ENCODE peak calls at places on chromosomes 6 and 20, in four cellular contexts. G is PC-3, F is sigmoid colon, O is pancreas. L is an unnamed sample.
A peak's percentile ranks its signal among the peaks of the same experiment; 100 is the strongest.

GRCh38 chr6:51415501-51415900 is 596.8 kb downstream of the TFAP2B start:
- DNase-seq in G (no peak), F (no peak), O (no peak), L (no peak)

GRCh38 chr6:25755496-25755895 is 954 bp downstream of the SLC17A4 start:
- DNase-seq in G (no peak), F (no peak), O (no peak), L (no peak)

GRCh38 chr20:38113401-38114325 is 51.4 kb downstream of the TGM2 start:
- DNase-seq in G (peak; percentile 40), F (no peak), O (no peak), L (no peak)

GRCh38 chr20:19868383-19868782 is 110.3 kb downstream of the RIN2 start:
- DNase-seq in G (no peak), F (no peak), O (no peak), L (no peak)

GRCh38 chr6:133945158-133945557 is 7.9 kb upstream of the TBPL1 start:
- DNase-seq in G (peak; percentile 6), F (no peak), O (no peak), L (no peak)

GRCh38 chr6:72813807-72814596 is 192.1 kb downstream of the KCNQ5 start:
- DNase-seq in G (no peak), F (no peak), O (no peak), L (no peak)

GRCh38 chr20:37504404-37505096 is 16.5 kb upstream of the NNAT start:
- DNase-seq in G (peak; percentile 25), F (peak; percentile 56), O (no peak), L (no peak)

GRCh38 chr6:26033132-26033941 is 53.9 kb upstream of the HFE start:
- DNase-seq in G (peak; percentile 97), F (peak; percentile 84), O (peak; percentile 64), L (peak; percentile 88)

GRCh38 chr6:56727097-56727845 is 84.6 kb upstream of the DST start:
- DNase-seq in G (no peak), F (no peak), O (no peak), L (no peak)

GRCh38 chr20:31516651-31517050 is 2.4 kb downstream of the HM13 start:
- DNase-seq in G (no peak), F (no peak), O (no peak), L (no peak)

GRCh38 chr6:169785566-169785965 is 34.1 kb downstream of the ERMARD start:
- DNase-seq in G (no peak), F (no peak), O (peak; percentile 2), L (no peak)

GRCh38 chr6:136253734-136254133 is 3.6 kb upstream of the MTFR2 start:
- DNase-seq in G (no peak), F (no peak), O (no peak), L (no peak)

GRCh38 chr20:37954626-37955025 is 51.7 kb downstream of the VSTM2L start:
- DNase-seq in G (no peak), F (no peak), O (no peak), L (no peak)

GRCh38 chr20:3514012-3514642 is 43.3 kb downstream of the ATRN start:
- DNase-seq in G (no peak), F (no peak), O (no peak), L (no peak)

GRCh38 chr20:10555865-10556308 is 117.9 kb downstream of the JAG1 start:
- DNase-seq in G (peak; percentile 89), F (no peak), O (no peak), L (no peak)
- H3K4me1 ChIP-seq in G (peaks cover 74% of the 10 kb centered on the region), F (no peaks in the 10 kb centered on the region), O (peaks cover 13% of the 10 kb centered on the region), L (no peaks in the 10 kb centered on the region)

GRCh38 chr20:462199-462991 is at the start of gene TBC1D20:
- DNase-seq in G (peak; percentile 95), F (peak; percentile 92), O (peak; percentile 87), L (peak; percentile 95)
- TF ChIP-seq CTCF in G (peak; percentile 47), F (no peak), O (no peak), L (peak; percentile 33)

DNA sequence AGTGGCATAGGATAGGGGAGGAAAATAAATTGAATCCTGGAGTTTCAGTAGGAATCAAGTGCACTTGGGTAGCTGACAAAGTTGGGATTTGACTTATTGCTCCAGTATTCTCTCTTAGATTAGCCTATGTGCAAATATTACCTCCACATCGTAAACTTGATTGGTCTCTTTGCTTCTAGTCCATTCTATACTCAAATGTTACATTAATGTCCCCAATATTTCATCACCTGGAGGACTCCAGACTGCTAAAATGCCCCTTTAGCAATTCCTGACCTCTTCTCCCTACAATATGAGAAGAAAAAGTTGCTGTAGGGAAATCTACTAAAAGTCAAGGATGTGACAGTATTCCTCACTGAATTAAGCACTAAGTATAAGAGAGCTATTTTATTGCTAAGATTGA is 16.3 kb downstream of the AFDN start:
- DNase-seq in G (no peak), F (no peak), O (no peak), L (no peak)
- H3K4me1 ChIP-seq in G (peaks cover 22% of the 10 kb centered on the region), F (no peaks in the 10 kb centered on the region), O (peaks cover 22% of the 10 kb centered on the region), L (peaks cover 21% of the 10 kb centered on the region)

DNA sequence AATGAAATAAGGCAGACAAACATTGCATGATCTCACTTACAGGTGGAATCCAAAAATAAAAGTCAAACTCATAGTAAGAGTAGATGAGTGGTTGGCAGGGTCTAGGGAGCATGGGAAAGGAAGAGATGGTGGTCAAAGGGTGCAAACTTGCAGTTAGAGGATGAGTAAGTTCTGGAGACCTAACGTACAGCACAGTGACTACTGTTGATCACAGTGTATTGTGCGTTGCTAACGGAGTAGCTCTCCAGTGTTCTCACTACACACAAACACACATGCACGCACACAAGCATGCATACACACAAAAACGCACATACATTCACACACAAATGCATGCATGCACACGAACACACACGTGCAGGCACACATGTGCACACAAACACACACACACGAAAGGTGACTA is 54.9 kb downstream of the LY86 start:
- DNase-seq in G (no peak), F (no peak), O (no peak), L (no peak)
- TF ChIP-seq CTCF in G (no peak), F (no peak), O (no peak), L (no peak)

L was measured in kidney.